ENCODE peak calls at places on chromosomes 3 and 15, in nine cellular contexts. X, B, M, W, V, L, E, A and G are unnamed samples. For H3K4me1, the result is how much of the 10 kb centered on the place peaks cover.

GRCh38 chr3:190892328-190893011 is 30.0 kb upstream of the GMNC start:
- DNase-seq in W (no peak), L (no peak), M (no peak), E (no peak), V (no peak), X (no peak), A (no peak), B (peak), G (no peak)

GRCh38 chr3:56916697-56917336 is 115.1 kb upstream of the ARHGEF3 start:
- DNase-seq in L (no peak), V (no peak), W (no peak), B (no peak), E (no peak), M (no peak), A (no peak), X (no peak), G (no peak)

GRCh38 chr3:111714305-111714704 is 119.2 kb upstream of the ZBED2 start:
- DNase-seq in X (no peak), A (no peak), V (peak), B (no peak), E (no peak), L (no peak), M (no peak), W (no peak), G (no peak)

GRCh38 chr15:78204351-78205309 is 29.7 kb downstream of the ACSBG1 start:
- DNase-seq in E (no peak), W (peak), A (peak), X (no peak), M (no peak), V (no peak), B (peak), L (no peak), G (peak)

GRCh38 chr3:41274944-41275668 is 75.8 kb downstream of the CTNNB1 start:
- DNase-seq in W (peak), B (peak), L (no peak), X (no peak), E (no peak), M (no peak), V (peak), A (no peak), G (no peak)

GRCh38 chr3:31562525-31562924 is 29.8 kb downstream of the STT3B start:
- DNase-seq in V (no peak), X (no peak), L (no peak), A (no peak), B (no peak), E (no peak), W (peak), M (peak), G (peak)

GRCh38 chr15:70054884-70055387 is 42.8 kb downstream of the TLE3 start:
- DNase-seq in A (no peak), L (no peak), B (no peak), X (no peak), E (no peak), M (no peak), V (no peak), W (no peak), G (peak)

GRCh38 chr15:48592221-48592731 is 53.2 kb downstream of the FBN1 start:
- DNase-seq in W (no peak), L (peak), V (peak), M (no peak), B (peak), X (no peak), A (no peak), E (no peak), G (no peak)

GRCh38 chr15:71414778-71415177 is 299.5 kb downstream of the THSD4 start:
- DNase-seq in V (no peak), M (no peak), W (no peak), E (no peak), X (no peak), A (no peak), B (peak), L (no peak), G (no peak)

GRCh38 chr15:62649793-62650420 is 392.6 kb upstream of the TPM1 start:
- DNase-seq in E (no peak), M (no peak), B (peak), V (peak), W (no peak), X (no peak), L (no peak), A (peak), G (no peak)

GRCh38 chr3:61560452-61561373 is 658 bp upstream of the PTPRG start:
- DNase-seq in M (peak), A (peak), B (peak), E (no peak), X (peak), W (peak), L (peak), V (peak), G (peak)

GRCh38 chr15:89119489-89120478 is 31.5 kb downstream of the ABHD2 start:
- DNase-seq in W (no peak), M (no peak), X (no peak), B (peak), E (no peak), A (no peak), V (no peak), L (peak), G (peak)

GRCh38 chr3:180594631-180595348 is 7.2 kb upstream of the TTC14 start:
- DNase-seq in V (peak), L (peak), M (no peak), E (no peak), B (peak), X (no peak), W (no peak), A (no peak), G (no peak)

GRCh38 chr3:63955036-63955650 is 43.0 kb upstream of the SCAANT1 start:
- DNase-seq in A (no peak), W (no peak), M (no peak), L (no peak), V (no peak), B (no peak), E (no peak), X (no peak), G (no peak)

GRCh38 chr3:194572944-194573491 is 60.2 kb downstream of the TMEM44 start:
- DNase-seq in B (no peak), L (no peak), E (no peak), X (no peak), A (no peak), M (no peak), W (no peak), V (peak), G (no peak)

GRCh38 chr15:68298882-68299381 is 21.4 kb downstream of the FEM1B start:
- DNase-seq in B (peak), L (no peak), E (no peak), M (no peak), V (no peak), W (peak), A (peak), X (no peak), G (no peak)

GRCh38 chr3:187935623-187936156 is 190.4 kb upstream of the BCL6 start:
- DNase-seq in L (no peak), M (no peak), X (peak), V (no peak), W (no peak), E (no peak), A (no peak), B (no peak), G (no peak)

GRCh38 chr3:96202181-96202580 is 612.2 kb upstream of the EPHA6 start:
- DNase-seq in L (no peak), X (no peak), E (no peak), A (no peak), M (no peak), B (no peak), V (no peak), W (no peak), G (no peak)

GRCh38 chr15:40743466-40743865 is 11.6 kb downstream of the RMDN3 start:
- DNase-seq in V (no peak), E (no peak), L (no peak), A (no peak), B (no peak), X (no peak), M (no peak), W (no peak), G (no peak)

GRCh38 chr3:35224571-35225280 is 414.6 kb upstream of the ARPP21 start:
- DNase-seq in M (no peak), V (no peak), E (no peak), W (no peak), A (no peak), B (no peak), L (no peak), X (no peak), G (no peak)
- H3K4me1 ChIP-seq in M (under half), V (under half), E (under half), W (under half), A (under half), B (under half), L (under half), X (under half), G (under half)

DNA sequence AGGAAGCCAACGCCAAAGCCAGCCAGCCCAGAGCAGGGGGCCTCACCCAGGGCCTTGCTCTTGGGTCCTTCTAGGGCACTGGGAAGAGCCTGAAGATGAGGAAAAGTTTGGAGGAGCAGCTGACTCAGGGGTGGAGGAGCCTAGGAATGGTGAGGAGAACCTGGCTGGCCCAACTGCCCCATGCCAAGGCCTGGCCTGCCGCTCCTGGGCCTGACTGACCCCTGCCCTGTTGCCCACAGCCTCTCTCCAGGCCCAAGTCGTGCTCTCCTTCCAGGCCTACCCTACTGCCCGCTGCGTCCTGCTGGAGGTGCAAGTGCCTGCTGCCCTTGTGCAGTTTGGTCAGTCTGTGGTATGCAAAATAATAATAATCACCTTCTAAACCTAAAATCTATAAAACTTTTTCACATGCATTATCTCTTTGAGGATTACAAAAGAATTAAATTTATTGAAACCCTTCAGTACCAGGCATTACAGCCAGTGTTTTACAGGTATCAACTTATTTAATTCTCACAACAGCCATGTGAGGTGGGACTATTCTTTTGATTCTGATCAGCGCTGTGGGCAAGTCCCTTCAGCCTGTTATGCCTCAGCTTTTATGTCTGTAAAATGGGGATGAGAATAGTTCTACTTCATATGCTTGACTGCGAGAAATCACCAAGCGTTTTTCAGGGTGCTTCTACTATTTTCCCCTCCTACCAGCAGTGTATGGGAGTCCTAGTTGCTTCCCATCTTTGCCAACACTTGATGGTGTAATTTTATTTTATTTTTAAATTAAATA is 1.6 kb downstream of the IL17RC start:
- DNase-seq in W (no peak), B (no peak), E (no peak), V (no peak), L (no peak), A (no peak), M (no peak), X (no peak), G (no peak)
- H3K4me3 ChIP-seq in W (no peak), B (peak), E (no peak), V (no peak), L (no peak), A (no peak), M (peak), X (peak), G (no peak)

DNA sequence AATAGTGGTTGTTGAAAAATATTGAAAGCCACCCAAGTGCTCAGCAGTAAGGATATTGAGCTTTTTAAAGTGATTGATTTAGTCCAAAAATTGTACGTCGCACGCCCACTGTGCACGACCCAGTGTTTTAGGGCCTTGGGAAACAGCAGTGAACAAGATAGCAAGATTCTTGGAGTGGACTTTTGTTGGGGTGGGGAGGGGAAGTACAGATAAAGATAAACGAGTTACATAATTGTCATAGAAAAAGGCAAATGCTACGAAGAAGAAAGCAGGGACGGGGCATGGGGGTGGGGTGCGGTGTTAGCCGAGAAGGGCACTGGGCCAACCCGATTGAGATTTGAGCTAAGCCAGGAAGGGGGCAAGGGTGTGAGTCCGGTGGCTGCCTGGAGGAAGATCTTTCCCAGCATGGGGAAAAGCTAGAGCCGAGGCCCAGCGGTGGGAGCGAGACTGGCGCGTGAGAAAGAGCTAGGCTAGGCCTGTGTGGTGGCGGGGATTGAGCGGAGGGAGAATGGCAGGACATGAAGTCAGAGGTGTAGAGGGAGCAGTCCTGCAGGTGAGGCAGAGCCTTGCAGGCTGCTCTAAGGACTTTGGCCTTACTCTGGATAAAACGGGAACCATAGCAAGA is 454 bp downstream of the HTD2 start:
- DNase-seq in X (peak), E (no peak), B (peak), M (peak), L (peak), W (peak), V (peak), A (peak), G (no peak)
- TF ChIP-seq CTCF in X (no peak), E (no peak), B (no peak), M (no peak), L (peak), W (no peak), V (peak), A (no peak), G (no peak)

GRCh38 chr3:48084170-48084569 is 68.0 kb upstream of the MAP4 start:
- DNase-seq in L (no peak), V (no peak), B (no peak), W (no peak), E (no peak), M (no peak), A (no peak), X (no peak), G (no peak)
- H3K4me1 ChIP-seq in L (under half), V (under half), B (under half), W (under half), E (under half), M (under half), A (half or more), X (half or more), G (under half)

GRCh38 chr15:64836023-64836536 is 5.6 kb upstream of the PLEKHO2 start:
- DNase-seq in V (no peak), B (no peak), W (no peak), A (no peak), E (no peak), M (no peak), L (no peak), X (no peak), G (no peak)
- H3K4me3 ChIP-seq in V (no peak), B (peak), W (no peak), A (peak), E (no peak), M (peak), L (no peak), X (peak), G (no peak)

GRCh38 chr15:45378149-45378912 is at the start of gene GATM:
- DNase-seq in A (peak), E (no peak), X (peak), V (peak), M (peak), W (peak), L (peak), B (peak), G (peak)
- TF ChIP-seq CTCF in A (peak), E (no peak), X (peak), V (peak), M (peak), W (no peak), L (peak), B (peak), G (peak)